ENCODE peak calls at places on chromosomes 13 and 19, in nine cellular contexts. One of them, this sample, is unnamed.
A peak's percentile ranks its signal among the peaks of the same experiment; 100 is the strongest.

GRCh38 chr19:29760752-29761502 is 45.9 kb upstream of the C19orf12 start:
- DNase-seq in fibroblast of the aortic adventitia: no peak
- DNase-seq in cardiac fibroblast: no peak
- DNase-seq in fibroblast of pulmonary artery: no peak
- DNase-seq in upper lobe of left lung: no peak
- DNase-seq in uterus: no peak
- DNase-seq in kidney: no peak
- DNase-seq in H1: no peak
- DNase-seq in fibroblast of lung: no peak
- DNase-seq in this sample: no peak

GRCh38 chr19:30719991-30720329 is 347.8 kb downstream of the ZNF536 start:
- DNase-seq in uterus: peak; percentile 28
- DNase-seq in fibroblast of lung: peak; percentile 12
- DNase-seq in upper lobe of left lung: no peak
- DNase-seq in cardiac fibroblast: no peak
- DNase-seq in kidney: no peak
- DNase-seq in H1: no peak
- DNase-seq in fibroblast of pulmonary artery: no peak
- DNase-seq in fibroblast of the aortic adventitia: no peak
- DNase-seq in this sample: no peak

GRCh38 chr13:81017525-81018152 is 676.7 kb upstream of the SPRY2 start:
- DNase-seq in upper lobe of left lung: no peak
- DNase-seq in H1: no peak
- DNase-seq in kidney: no peak
- DNase-seq in fibroblast of the aortic adventitia: peak; percentile 72
- DNase-seq in uterus: no peak
- DNase-seq in cardiac fibroblast: peak; percentile 75
- DNase-seq in fibroblast of lung: peak; percentile 77
- DNase-seq in fibroblast of pulmonary artery: peak; percentile 81
- DNase-seq in this sample: peak; percentile 35

GRCh38 chr19:11693505-11694499 is 44.9 kb downstream of the ZNF823 start:
- DNase-seq in cardiac fibroblast: peak; percentile 52
- DNase-seq in fibroblast of lung: peak; percentile 83
- DNase-seq in fibroblast of the aortic adventitia: peak; percentile 61
- DNase-seq in fibroblast of pulmonary artery: peak; percentile 59
- DNase-seq in upper lobe of left lung: no peak
- DNase-seq in uterus: no peak
- DNase-seq in kidney: no peak
- DNase-seq in H1: peak; percentile 44
- DNase-seq in this sample: peak; percentile 7

GRCh38 chr19:46691948-46692347 is 25.0 kb downstream of the PRKD2 start:
- DNase-seq in cardiac fibroblast: no peak
- DNase-seq in fibroblast of the aortic adventitia: no peak
- DNase-seq in upper lobe of left lung: no peak
- DNase-seq in H1: no peak
- DNase-seq in fibroblast of lung: no peak
- DNase-seq in kidney: no peak
- DNase-seq in fibroblast of pulmonary artery: no peak
- DNase-seq in uterus: no peak
- DNase-seq in this sample: no peak

GRCh38 chr19:48878219-48879024 is 6.2 kb downstream of the PPP1R15A start:
- DNase-seq in cardiac fibroblast: peak; percentile 97
- DNase-seq in H1: no peak
- DNase-seq in fibroblast of lung: peak; percentile 63
- DNase-seq in fibroblast of pulmonary artery: peak; percentile 95
- DNase-seq in uterus: no peak
- DNase-seq in upper lobe of left lung: no peak
- DNase-seq in kidney: no peak
- DNase-seq in fibroblast of the aortic adventitia: peak; percentile 97
- DNase-seq in this sample: no peak

GRCh38 chr13:38394777-38395504 is 45.3 kb downstream of the UFM1 start:
- DNase-seq in fibroblast of lung: no peak
- DNase-seq in fibroblast of the aortic adventitia: no peak
- DNase-seq in cardiac fibroblast: no peak
- DNase-seq in H1: no peak
- DNase-seq in upper lobe of left lung: no peak
- DNase-seq in uterus: no peak
- DNase-seq in kidney: no peak
- DNase-seq in fibroblast of pulmonary artery: no peak
- DNase-seq in this sample: no peak

GRCh38 chr13:52695856-52696255 is 43.2 kb downstream of the SUGT1 start:
- DNase-seq in uterus: no peak
- DNase-seq in H1: no peak
- DNase-seq in upper lobe of left lung: no peak
- DNase-seq in fibroblast of the aortic adventitia: peak; percentile 30
- DNase-seq in fibroblast of pulmonary artery: peak; percentile 42
- DNase-seq in kidney: no peak
- DNase-seq in cardiac fibroblast: peak; percentile 37
- DNase-seq in fibroblast of lung: peak; percentile 65
- DNase-seq in this sample: peak; percentile 42

GRCh38 chr13:42110410-42111155 is 62.1 kb downstream of the DGKH start:
- DNase-seq in H1: no peak
- DNase-seq in kidney: no peak
- DNase-seq in upper lobe of left lung: no peak
- DNase-seq in fibroblast of pulmonary artery: peak; percentile 92
- DNase-seq in uterus: peak; percentile 32
- DNase-seq in fibroblast of the aortic adventitia: peak; percentile 90
- DNase-seq in cardiac fibroblast: peak; percentile 85
- DNase-seq in fibroblast of lung: peak; percentile 87
- DNase-seq in this sample: peak; percentile 78

GRCh38 chr13:93420887-93421286 is 194.3 kb downstream of the GPC6 start:
- DNase-seq in fibroblast of the aortic adventitia: no peak
- DNase-seq in H1: no peak
- DNase-seq in upper lobe of left lung: no peak
- DNase-seq in cardiac fibroblast: no peak
- DNase-seq in uterus: no peak
- DNase-seq in kidney: no peak
- DNase-seq in fibroblast of pulmonary artery: no peak
- DNase-seq in fibroblast of lung: no peak
- DNase-seq in this sample: no peak

GRCh38 chr19:4206818-4207484 is 22.4 kb upstream of the EBI3 start:
- DNase-seq in fibroblast of pulmonary artery: peak; percentile 51
- DNase-seq in cardiac fibroblast: peak; percentile 54
- DNase-seq in upper lobe of left lung: no peak
- DNase-seq in fibroblast of lung: peak; percentile 44
- DNase-seq in uterus: no peak
- DNase-seq in H1: no peak
- DNase-seq in kidney: no peak
- DNase-seq in fibroblast of the aortic adventitia: peak; percentile 50
- DNase-seq in this sample: peak; percentile 59

GRCh38 chr19:6551607-6552450 is 21.0 kb downstream of the TNFSF9 start:
- DNase-seq in fibroblast of the aortic adventitia: peak; percentile 63
- DNase-seq in upper lobe of left lung: peak; percentile 83
- DNase-seq in uterus: no peak
- DNase-seq in fibroblast of lung: no peak
- DNase-seq in cardiac fibroblast: no peak
- DNase-seq in H1: no peak
- DNase-seq in kidney: peak; percentile 64
- DNase-seq in fibroblast of pulmonary artery: no peak
- DNase-seq in this sample: peak; percentile 90

GRCh38 chr19:18814063-18814462 is 17.7 kb upstream of the UPF1 start:
- DNase-seq in upper lobe of left lung: no peak
- DNase-seq in H1: no peak
- DNase-seq in fibroblast of lung: peak; percentile 33
- DNase-seq in fibroblast of the aortic adventitia: peak; percentile 78
- DNase-seq in kidney: no peak
- DNase-seq in uterus: no peak
- DNase-seq in fibroblast of pulmonary artery: peak; percentile 54
- DNase-seq in cardiac fibroblast: peak; percentile 77
- DNase-seq in this sample: no peak

GRCh38 chr13:111903143-111903542 is 163.8 kb upstream of the SOX1 start:
- DNase-seq in fibroblast of pulmonary artery: no peak
- DNase-seq in fibroblast of the aortic adventitia: no peak
- DNase-seq in H1: no peak
- DNase-seq in cardiac fibroblast: no peak
- DNase-seq in upper lobe of left lung: no peak
- DNase-seq in kidney: no peak
- DNase-seq in uterus: no peak
- DNase-seq in fibroblast of lung: no peak
- DNase-seq in this sample: no peak

GRCh38 chr13:51221674-51222509 is at the start of gene FAM124A:
- DNase-seq in fibroblast of lung: peak; percentile 20
- DNase-seq in fibroblast of pulmonary artery: no peak
- DNase-seq in fibroblast of the aortic adventitia: no peak
- DNase-seq in H1: no peak
- DNase-seq in uterus: peak; percentile 26
- DNase-seq in cardiac fibroblast: peak; percentile 48
- DNase-seq in upper lobe of left lung: peak; percentile 94
- DNase-seq in kidney: peak; percentile 75
- DNase-seq in this sample: peak; percentile 46

GRCh38 chr13:19587635-19588300 is 26.4 kb upstream of the TPTE2 start:
- DNase-seq in fibroblast of the aortic adventitia: peak; percentile 52
- DNase-seq in kidney: no peak
- DNase-seq in uterus: no peak
- DNase-seq in cardiac fibroblast: peak; percentile 56
- DNase-seq in fibroblast of pulmonary artery: peak; percentile 57
- DNase-seq in upper lobe of left lung: no peak
- DNase-seq in H1: no peak
- DNase-seq in fibroblast of lung: peak; percentile 58
- DNase-seq in this sample: peak; percentile 81

GRCh38 chr13:69947577-69947976 is 160.0 kb upstream of the ATXN8OS start:
- DNase-seq in cardiac fibroblast: no peak
- DNase-seq in fibroblast of lung: no peak
- DNase-seq in upper lobe of left lung: no peak
- DNase-seq in uterus: no peak
- DNase-seq in fibroblast of pulmonary artery: no peak
- DNase-seq in H1: no peak
- DNase-seq in kidney: no peak
- DNase-seq in fibroblast of the aortic adventitia: no peak
- DNase-seq in this sample: no peak

GRCh38 chr19:35090160-35090794 is 25.3 kb upstream of the FXYD3 start:
- DNase-seq in fibroblast of the aortic adventitia: peak; percentile 64
- DNase-seq in fibroblast of lung: peak; percentile 69
- DNase-seq in kidney: no peak
- DNase-seq in fibroblast of pulmonary artery: peak; percentile 66
- DNase-seq in upper lobe of left lung: no peak
- DNase-seq in uterus: peak; percentile 53
- DNase-seq in cardiac fibroblast: peak; percentile 78
- DNase-seq in H1: no peak
- DNase-seq in this sample: peak; percentile 58
- H3K4me3 ChIP-seq in fibroblast of the aortic adventitia: no peak overlapping the region
- H3K4me3 ChIP-seq in fibroblast of lung: no peak overlapping the region
- H3K4me3 ChIP-seq in kidney: peak overlapping the region; percentile 22
- H3K4me3 ChIP-seq in fibroblast of pulmonary artery: no peak overlapping the region
- H3K4me3 ChIP-seq in upper lobe of left lung: no peak overlapping the region
- H3K4me3 ChIP-seq in uterus: no peak overlapping the region
- H3K4me3 ChIP-seq in cardiac fibroblast: no peak overlapping the region
- H3K4me3 ChIP-seq in H1: peak overlapping the region; percentile 36
- H3K4me3 ChIP-seq in this sample: no peak overlapping the region

GRCh38 chr19:41795031-41795461 is 1.3 kb upstream of the CEACAM3 start:
- DNase-seq in H1: peak; percentile 3
- DNase-seq in uterus: no peak
- DNase-seq in upper lobe of left lung: no peak
- DNase-seq in fibroblast of pulmonary artery: peak; percentile 48
- DNase-seq in fibroblast of the aortic adventitia: peak; percentile 40
- DNase-seq in kidney: no peak
- DNase-seq in cardiac fibroblast: peak; percentile 43
- DNase-seq in fibroblast of lung: peak; percentile 27
- DNase-seq in this sample: peak; percentile 61

GRCh38 chr19:41796362-41796761 is at the start of gene CEACAM3:
- DNase-seq in uterus: no peak
- DNase-seq in upper lobe of left lung: no peak
- DNase-seq in H1: no peak
- DNase-seq in fibroblast of lung: no peak
- DNase-seq in fibroblast of pulmonary artery: no peak
- DNase-seq in fibroblast of the aortic adventitia: no peak
- DNase-seq in cardiac fibroblast: no peak
- DNase-seq in kidney: no peak
- DNase-seq in this sample: no peak

GRCh38 chr19:41792513-41793413 is 3.6 kb upstream of the CEACAM3 start:
- DNase-seq in kidney: no peak
- DNase-seq in fibroblast of pulmonary artery: peak; percentile 56
- DNase-seq in upper lobe of left lung: no peak
- DNase-seq in H1: peak; percentile 29
- DNase-seq in uterus: no peak
- DNase-seq in fibroblast of the aortic adventitia: peak; percentile 59
- DNase-seq in fibroblast of lung: peak; percentile 37
- DNase-seq in cardiac fibroblast: peak; percentile 55
- DNase-seq in this sample: peak; percentile 66

DNA sequence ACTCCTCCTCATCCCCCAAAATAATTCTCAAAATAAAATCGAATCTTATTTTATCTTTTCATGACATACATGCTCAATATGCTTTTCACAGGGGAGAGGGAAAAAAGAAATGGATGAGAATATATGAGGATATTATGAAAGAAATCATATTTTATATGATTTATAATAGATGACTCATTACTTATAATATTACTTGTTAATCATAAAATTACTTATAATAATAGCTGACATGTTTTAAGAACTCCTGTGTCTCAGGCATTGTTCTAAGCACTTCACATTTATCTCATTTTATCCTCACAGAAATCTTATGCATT is 3.0 kb upstream of the CEACAM3 start:
- DNase-seq in H1: no peak
- DNase-seq in upper lobe of left lung: no peak
- DNase-seq in fibroblast of lung: no peak
- DNase-seq in fibroblast of the aortic adventitia: no peak
- DNase-seq in uterus: no peak
- DNase-seq in kidney: no peak
- DNase-seq in cardiac fibroblast: no peak
- DNase-seq in fibroblast of pulmonary artery: no peak
- DNase-seq in this sample: no peak
- TF ChIP-seq CTCF in H1: no peak
- TF ChIP-seq CTCF in upper lobe of left lung: no peak
- TF ChIP-seq CTCF in fibroblast of lung: no peak
- TF ChIP-seq CTCF in fibroblast of the aortic adventitia: no peak
- TF ChIP-seq CTCF in uterus: no peak
- TF ChIP-seq CTCF in kidney: no peak
- TF ChIP-seq CTCF in cardiac fibroblast: no peak
- TF ChIP-seq CTCF in fibroblast of pulmonary artery: no peak
- TF ChIP-seq CTCF in this sample: no peak

GRCh38 chr13:49399801-49400472 is 43.9 kb downstream of the CAB39L start:
- DNase-seq in H1: no peak
- DNase-seq in uterus: no peak
- DNase-seq in fibroblast of pulmonary artery: no peak
- DNase-seq in cardiac fibroblast: no peak
- DNase-seq in kidney: no peak
- DNase-seq in fibroblast of the aortic adventitia: no peak
- DNase-seq in upper lobe of left lung: no peak
- DNase-seq in fibroblast of lung: no peak
- DNase-seq in this sample: no peak
- H3K4me3 ChIP-seq in H1: no peak overlapping the region
- H3K4me3 ChIP-seq in uterus: peak overlapping the region; percentile 26
- H3K4me3 ChIP-seq in fibroblast of pulmonary artery: no peak overlapping the region
- H3K4me3 ChIP-seq in cardiac fibroblast: no peak overlapping the region
- H3K4me3 ChIP-seq in kidney: peak overlapping the region; percentile 58
- H3K4me3 ChIP-seq in fibroblast of the aortic adventitia: no peak overlapping the region
- H3K4me3 ChIP-seq in upper lobe of left lung: peak overlapping the region; percentile 25
- H3K4me3 ChIP-seq in fibroblast of lung: no peak overlapping the region
- H3K4me3 ChIP-seq in this sample: no peak overlapping the region

DNA sequence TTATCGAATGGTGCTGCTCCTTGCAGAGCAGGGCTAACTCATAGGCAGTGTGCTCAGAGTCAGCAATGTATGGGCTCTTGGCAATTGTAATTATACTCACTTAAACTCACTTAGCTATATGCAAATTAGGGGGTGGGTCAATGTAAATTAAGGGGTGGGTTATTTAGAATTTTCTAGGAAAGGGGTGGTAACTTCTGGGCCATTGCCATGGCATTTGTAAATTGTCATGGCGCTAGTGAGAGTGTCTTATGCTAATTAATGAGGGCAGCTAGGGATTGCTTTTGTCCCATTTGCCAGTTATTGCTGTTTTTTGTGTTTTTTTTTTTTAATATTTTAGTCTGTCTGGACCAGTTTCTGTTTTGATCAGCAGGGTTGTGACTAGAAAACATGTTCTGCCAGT is 68.4 kb downstream of the DIAPH3 start:
- DNase-seq in fibroblast of lung: no peak
- DNase-seq in fibroblast of pulmonary artery: no peak
- DNase-seq in fibroblast of the aortic adventitia: no peak
- DNase-seq in H1: no peak
- DNase-seq in uterus: no peak
- DNase-seq in cardiac fibroblast: no peak
- DNase-seq in kidney: no peak
- DNase-seq in upper lobe of left lung: no peak
- DNase-seq in this sample: no peak
- TF ChIP-seq CTCF in fibroblast of lung: no peak
- TF ChIP-seq CTCF in fibroblast of pulmonary artery: no peak
- TF ChIP-seq CTCF in fibroblast of the aortic adventitia: no peak
- TF ChIP-seq CTCF in H1: no peak
- TF ChIP-seq CTCF in uterus: no peak
- TF ChIP-seq CTCF in cardiac fibroblast: no peak
- TF ChIP-seq CTCF in kidney: no peak
- TF ChIP-seq CTCF in upper lobe of left lung: no peak
- TF ChIP-seq CTCF in this sample: no peak